ENCODE peak calls at places on chromosomes 5 and 9, in four cellular contexts. S is neural crest cell, U is neural progenitor cell, O is D721Med. F is an unnamed sample.

GRCh38 chr9:23375511-23375910 is 450.5 kb downstream of the ELAVL2 start:
- DNase-seq in S (no peak), U (no peak), O (no peak), F (no peak)

GRCh38 chr5:142836048-142836447 is 65.9 kb downstream of the ARHGAP26 start:
- DNase-seq in S (no peak), U (no peak), O (no peak), F (no peak)

GRCh38 chr5:93800988-93801811 is 59.8 kb upstream of the POU5F2 start:
- DNase-seq in S (peak; percentile 39), U (peak; percentile 63), O (no peak), F (no peak)

GRCh38 chr5:179902763-179903158 is 4.9 kb downstream of the TBC1D9B start:
- DNase-seq in S (no peak), U (no peak), O (no peak), F (no peak)

GRCh38 chr5:150129813-150130492 is 25.7 kb downstream of the PDGFRB start:
- DNase-seq in S (peak; percentile 78), U (peak; percentile 80), O (peak; percentile 86), F (peak; percentile 84)

GRCh38 chr5:13865317-13865716 is 79.2 kb downstream of the DNAH5 start:
- DNase-seq in S (no peak), U (no peak), O (no peak), F (no peak)

GRCh38 chr5:139149477-139150199 is 48.5 kb downstream of the SIL1 start:
- DNase-seq in S (no peak), U (no peak), O (no peak), F (no peak)

GRCh38 chr9:121735065-121735791 is 83.8 kb downstream of the DAB2IP start:
- DNase-seq in S (no peak), U (peak; percentile 80), O (no peak), F (peak; percentile 49)

GRCh38 chr5:16693879-16694278 is 77.1 kb upstream of the RETREG1 start:
- DNase-seq in S (no peak), U (no peak), O (no peak), F (no peak)

GRCh38 chr9:15972760-15973159 is 419.9 kb downstream of the CCDC171 start:
- DNase-seq in S (no peak), U (no peak), O (no peak), F (no peak)

GRCh38 chr9:71223953-71224538 is 102.6 kb upstream of the TRPM3 start:
- DNase-seq in S (no peak), U (peak; percentile 16), O (no peak), F (no peak)

GRCh38 chr5:159838551-159839222 is 77.6 kb upstream of the ADRA1B start:
- DNase-seq in S (no peak), U (no peak), O (no peak), F (no peak)

GRCh38 chr5:41863871-41864486 is 6.2 kb downstream of the OXCT1 start:
- DNase-seq in S (no peak), U (no peak), O (no peak), F (no peak)

GRCh38 chr9:16870606-16871357 is at the start of gene BNC2:
- DNase-seq in S (peak; percentile 67), U (peak; percentile 84), O (no peak), F (peak; percentile 75)

GRCh38 chr9:95171001-95171400 is 146.5 kb downstream of the FANCC start:
- DNase-seq in S (no peak), U (no peak), O (no peak), F (no peak)

GRCh38 chr5:151051066-151051930 is 29.5 kb downstream of the TNIP1 start:
- DNase-seq in S (peak; percentile 71), U (peak; percentile 90), O (peak; percentile 76), F (peak; percentile 84)

GRCh38 chr9:6090272-6090671 is 74.8 kb upstream of the RANBP6 start:
- DNase-seq in S (no peak), U (no peak), O (no peak), F (no peak)

GRCh38 chr5:149200355-149200754 is 59.1 kb downstream of the ABLIM3 start:
- DNase-seq in S (no peak), U (no peak), O (no peak), F (no peak)

GRCh38 chr5:157903117-157903450 is 44.1 kb upstream of the CLINT1 start:
- DNase-seq in S (no peak), U (no peak), O (no peak), F (no peak)

GRCh38 chr5:10705736-10706135 is 55.3 kb downstream of the DAP start:
- DNase-seq in S (no peak), U (no peak), O (no peak), F (no peak)

GRCh38 chr5:154249786-154250185 is 59.3 kb downstream of the GALNT10 start:
- DNase-seq in S (no peak), U (no peak), O (no peak), F (no peak)

GRCh38 chr5:154168395-154168794 is 22.1 kb upstream of the GALNT10 start:
- DNase-seq in S (no peak), U (no peak), O (no peak), F (no peak)

GRCh38 chr5:50325237-50325832 is 115.8 kb downstream of the EMB start:
- DNase-seq in S (peak; percentile 3), U (peak; percentile 10), O (no peak), F (peak; percentile 7)

GRCh38 chr9:116285320-116285719 is 131.7 kb downstream of the PAPPA start:
- DNase-seq in S (no peak), U (peak; percentile 30), O (no peak), F (no peak)
- TF ChIP-seq CTCF in S (peak; percentile 27), U (peak; percentile 41), O (no peak), F (no peak)

GRCh38 chr5:177550120-177550519 is 4.2 kb downstream of the FAM193B start:
- DNase-seq in S (no peak), U (no peak), O (no peak), F (no peak)

GRCh38 chr5:177547736-177548135 is 6.6 kb downstream of the FAM193B start:
- DNase-seq in S (no peak), U (no peak), O (no peak), F (no peak)

GRCh38 chr5:177542816-177543472 is 11.4 kb downstream of the FAM193B start:
- DNase-seq in S (no peak), U (peak; percentile 77), O (peak; percentile 86), F (no peak)

GRCh38 chr5:177545487-177546261 is 8.7 kb downstream of the FAM193B start:
- DNase-seq in S (no peak), U (no peak), O (no peak), F (no peak)

DNA sequence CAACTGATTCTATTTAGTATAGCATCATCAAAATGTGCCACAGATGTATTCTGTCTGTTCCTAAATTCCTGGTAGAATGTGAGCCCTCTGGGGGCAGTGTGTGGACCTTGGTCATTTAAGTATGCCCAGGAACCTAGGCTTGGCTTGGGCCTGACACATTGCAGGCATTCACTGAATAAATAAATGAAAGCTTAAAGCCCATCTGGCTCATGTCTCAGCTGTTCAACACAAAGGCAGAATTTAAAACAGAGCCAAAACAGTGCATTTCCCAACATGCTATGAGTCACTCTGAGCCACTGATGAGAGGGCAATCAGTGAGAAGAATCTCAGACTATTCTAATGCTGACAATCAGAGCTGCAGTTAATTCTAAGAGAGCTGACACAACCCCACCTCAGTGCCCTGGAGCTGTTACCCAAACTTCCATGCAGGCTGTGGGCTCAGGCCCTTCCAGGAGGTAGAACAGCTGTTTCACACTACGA is 8.1 kb downstream of the FAM193B start:
- DNase-seq in S (no peak), U (no peak), O (no peak), F (no peak)
- TF ChIP-seq CTCF in S (no peak), U (no peak), O (no peak), F (no peak)

DNA sequence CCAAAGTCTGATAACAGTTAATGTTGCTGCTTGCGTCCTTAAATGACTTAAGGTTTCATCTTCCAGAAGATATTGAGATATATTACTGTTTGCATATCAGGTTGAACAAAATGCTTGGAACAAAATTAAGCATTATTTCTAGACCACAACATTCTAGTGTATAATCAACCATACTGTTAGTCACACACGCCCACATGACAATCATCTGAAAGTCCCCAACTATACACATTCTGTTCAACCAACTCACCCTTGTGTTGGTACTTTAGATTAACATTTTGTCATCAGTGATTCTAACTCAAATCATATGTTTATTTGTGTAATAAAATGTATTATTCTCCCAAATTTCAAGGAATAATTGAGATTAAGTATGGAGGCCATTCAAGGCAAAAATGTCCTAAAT is 47.3 kb downstream of the LURAP1L start:
- DNase-seq in S (no peak), U (no peak), O (no peak), F (no peak)
- TF ChIP-seq CTCF in S (no peak), U (no peak), O (no peak), F (no peak)

GRCh38 chr5:118592678-118593328 is 395.5 kb downstream of the DTWD2 start:
- DNase-seq in S (no peak), U (peak; percentile 31), O (no peak), F (no peak)
- TF ChIP-seq CTCF in S (peak; percentile 42), U (peak; percentile 40), O (peak; percentile 12), F (peak; percentile 47)

GRCh38 chr9:2620876-2621677 is 510 bp upstream of the VLDLR start:
- DNase-seq in S (peak; percentile 63), U (peak; percentile 90), O (peak; percentile 53), F (peak; percentile 75)
- TF ChIP-seq CTCF in S (peak; percentile 27), U (no peak), O (no peak), F (no peak)